ENCODE peak calls at places on chromosome 14, in four cellular contexts. M is HepG2, O is K562, N is A549. K is an unnamed sample.

GRCh38 chr14:90443161-90444076 is 46.6 kb downstream of the CALM1 start:
- DNase-seq in N (no peak), O (no peak), M (no peak), K (no peak)

GRCh38 chr14:72830356-72830755 is 63.5 kb downstream of the DPF3 start:
- DNase-seq in N (no peak), M (no peak), O (no peak), K (no peak)

GRCh38 chr14:104169765-104170113 is 31.4 kb downstream of the KIF26A start:
- DNase-seq in N (no peak), M (no peak), O (no peak), K (no peak)

GRCh38 chr14:104137297-104138097 is 890 bp upstream of the KIF26A start:
- DNase-seq in O (peak; percentile 53), N (peak; percentile 80), M (peak; percentile 10), K (peak; percentile 79)

GRCh38 chr14:91872517-91873470 is 5.5 kb upstream of the TC2N start:
- DNase-seq in N (peak; percentile 89), O (no peak), M (no peak), K (no peak)

GRCh38 chr14:69260246-69260978 is 454 bp downstream of the GALNT16 start:
- DNase-seq in N (peak; percentile 47), M (no peak), O (peak; percentile 8), K (peak; percentile 76)

GRCh38 chr14:67426983-67427601 is 15.1 kb upstream of the PLEK2 start:
- DNase-seq in M (peak; percentile 76), O (peak; percentile 63), N (peak; percentile 85), K (peak; percentile 85)

GRCh38 chr14:105982664-105983063 is 456.3 kb downstream of the TMEM121 start:
- DNase-seq in O (no peak), N (no peak), M (no peak), K (no peak)

GRCh38 chr14:80364816-80365215 is 153.5 kb upstream of the DIO2 start:
- DNase-seq in M (no peak), O (no peak), N (peak; percentile 26), K (no peak)

GRCh38 chr14:39219075-39219499 is 14.6 kb upstream of the MIA2 start:
- DNase-seq in N (peak; percentile 45), O (no peak), M (peak; percentile 83), K (no peak)

GRCh38 chr14:45819107-45819506 is 566.1 kb upstream of the MIS18BP1 start:
- DNase-seq in O (no peak), N (no peak), M (no peak), K (no peak)

GRCh38 chr14:26729851-26730250 is 132.0 kb upstream of the NOVA1 start:
- DNase-seq in M (no peak), O (no peak), N (no peak), K (no peak)

GRCh38 chr14:36313898-36314297 is 6.5 kb downstream of the MBIP start:
- DNase-seq in O (no peak), M (peak; percentile 34), N (peak; percentile 14), K (no peak)
- TF ChIP-seq NR3C1 in O (no peak), M (no peak), N (no peak), K (no peak)

DNA sequence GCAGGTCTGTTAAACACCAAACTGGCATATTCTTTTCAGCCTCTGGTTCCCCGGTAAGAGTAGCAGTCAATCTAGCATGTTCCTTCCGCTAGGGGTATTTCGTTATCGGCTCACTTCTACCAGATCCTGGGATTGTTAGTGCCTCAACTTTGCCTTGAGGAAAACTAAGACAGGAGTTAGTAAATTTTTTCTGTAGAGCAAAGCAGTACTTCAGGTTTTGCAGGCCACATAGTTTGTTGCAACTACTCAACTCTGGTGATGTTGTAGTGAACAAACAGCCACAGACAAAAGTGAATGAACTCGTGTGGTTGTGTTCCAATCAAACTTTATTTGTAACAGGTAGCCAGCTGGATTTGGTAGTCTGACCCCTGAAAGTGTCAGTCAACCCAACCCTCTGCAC is 6.3 kb upstream of the CDH24 start:
- DNase-seq in N (no peak), O (no peak), M (no peak), K (no peak)
- TF ChIP-seq NR3C1 in N (no peak), O (no peak), M (no peak), K (no peak)

DNA sequence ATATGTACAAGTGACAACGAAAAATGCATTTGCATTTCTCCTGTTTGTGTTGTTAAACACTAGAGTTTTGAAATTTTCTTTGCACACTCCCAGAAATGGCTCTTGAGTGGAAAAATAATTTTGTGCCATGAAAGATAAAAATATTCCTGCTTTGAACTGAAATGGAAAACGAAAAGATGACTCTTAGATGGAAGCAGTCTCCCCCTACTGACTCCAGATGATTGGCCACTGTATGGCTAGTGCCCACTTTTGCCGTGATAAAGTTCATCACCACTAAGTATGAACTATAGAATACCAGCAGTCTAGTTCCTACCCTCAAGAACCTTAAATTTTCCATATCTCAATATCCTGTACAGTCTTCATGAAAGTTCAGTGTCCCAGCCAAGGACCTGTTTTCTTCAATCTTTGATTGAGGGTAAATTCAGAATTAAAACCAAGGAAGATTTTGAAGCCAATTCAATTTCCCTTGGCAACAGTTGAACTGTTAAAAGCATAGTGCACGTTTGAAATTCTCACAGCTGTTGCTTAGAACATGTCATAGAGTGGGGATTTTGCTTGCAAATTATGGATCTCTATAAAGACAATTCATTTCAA is 1.6 kb upstream of the PPP2R5E start:
- DNase-seq in M (no peak), O (peak; percentile 10), N (peak; percentile 38), K (no peak)
- TF ChIP-seq NR3C1 in M (no peak), O (no peak), N (no peak), K (no peak)

GRCh38 chr14:25150934-25151790 is 101.2 kb upstream of the STXBP6 start:
- DNase-seq in O (peak; percentile 31), N (peak; percentile 54), M (peak; percentile 72), K (no peak)
- TF ChIP-seq NR3C1 in O (no peak), N (no peak), M (no peak), K (no peak)

K was measured in WTC11.